ENCODE peak calls at places on chromosomes 1 and 21, in seven cellular contexts. One of them, this sample, is unnamed.

GRCh38 chr1:3139451-3139852 is 70.4 kb downstream of the PRDM16 start:
- DNase-seq in natural killer cell: no peak
- DNase-seq in BE2C: no peak
- DNase-seq in HFFc6: no peak
- DNase-seq in dorsolateral prefrontal cortex: no peak
- DNase-seq in astrocyte: no peak
- DNase-seq in cardiac muscle cell: no peak
- DNase-seq in this sample: no peak

GRCh38 chr1:38013027-38013588 is 574 bp downstream of the UTP11 start:
- DNase-seq in natural killer cell: no peak
- DNase-seq in dorsolateral prefrontal cortex: no peak
- DNase-seq in HFFc6: peak; percentile 53
- DNase-seq in BE2C: no peak
- DNase-seq in astrocyte: peak; percentile 75
- DNase-seq in cardiac muscle cell: no peak
- DNase-seq in this sample: no peak

GRCh38 chr1:174938306-174939000 is 61.3 kb upstream of the CACYBP start:
- DNase-seq in astrocyte: no peak
- DNase-seq in dorsolateral prefrontal cortex: no peak
- DNase-seq in cardiac muscle cell: no peak
- DNase-seq in natural killer cell: no peak
- DNase-seq in HFFc6: no peak
- DNase-seq in BE2C: no peak
- DNase-seq in this sample: no peak

GRCh38 chr1:13760921-13761320 is 60.9 kb downstream of the PRDM2 start:
- DNase-seq in BE2C: no peak
- DNase-seq in astrocyte: no peak
- DNase-seq in natural killer cell: no peak
- DNase-seq in HFFc6: no peak
- DNase-seq in dorsolateral prefrontal cortex: no peak
- DNase-seq in cardiac muscle cell: no peak
- DNase-seq in this sample: no peak

GRCh38 chr21:28069446-28069845 is 923.2 kb downstream of the LTN1 start:
- DNase-seq in cardiac muscle cell: no peak
- DNase-seq in HFFc6: no peak
- DNase-seq in astrocyte: peak; percentile 80
- DNase-seq in dorsolateral prefrontal cortex: no peak
- DNase-seq in natural killer cell: no peak
- DNase-seq in BE2C: no peak
- DNase-seq in this sample: no peak

GRCh38 chr21:46112731-46113215 is 14.9 kb downstream of the COL6A2 start:
- DNase-seq in BE2C: peak; percentile 3
- DNase-seq in natural killer cell: peak; percentile 12
- DNase-seq in HFFc6: no peak
- DNase-seq in dorsolateral prefrontal cortex: peak; percentile 21
- DNase-seq in cardiac muscle cell: no peak
- DNase-seq in astrocyte: no peak
- DNase-seq in this sample: peak; percentile 8

GRCh38 chr21:45129231-45129923 is 55.0 kb downstream of the ADARB1 start:
- DNase-seq in dorsolateral prefrontal cortex: no peak
- DNase-seq in HFFc6: peak; percentile 39
- DNase-seq in cardiac muscle cell: peak; percentile 42
- DNase-seq in BE2C: no peak
- DNase-seq in natural killer cell: no peak
- DNase-seq in astrocyte: peak; percentile 62
- DNase-seq in this sample: no peak

GRCh38 chr1:94621392-94621791 is 79.8 kb upstream of the F3 start:
- DNase-seq in HFFc6: peak; percentile 17
- DNase-seq in cardiac muscle cell: no peak
- DNase-seq in astrocyte: peak; percentile 70
- DNase-seq in BE2C: peak; percentile 35
- DNase-seq in dorsolateral prefrontal cortex: no peak
- DNase-seq in natural killer cell: no peak
- DNase-seq in this sample: no peak

GRCh38 chr1:189992856-189993255 is 484.8 kb downstream of the BRINP3 start:
- DNase-seq in astrocyte: no peak
- DNase-seq in BE2C: no peak
- DNase-seq in dorsolateral prefrontal cortex: no peak
- DNase-seq in natural killer cell: no peak
- DNase-seq in HFFc6: no peak
- DNase-seq in cardiac muscle cell: no peak
- DNase-seq in this sample: no peak

GRCh38 chr1:236753554-236753953 is 41.5 kb upstream of the MTR start:
- DNase-seq in dorsolateral prefrontal cortex: no peak
- DNase-seq in cardiac muscle cell: peak; percentile 57
- DNase-seq in BE2C: peak; percentile 45
- DNase-seq in HFFc6: peak; percentile 43
- DNase-seq in astrocyte: no peak
- DNase-seq in natural killer cell: no peak
- DNase-seq in this sample: no peak

DNA sequence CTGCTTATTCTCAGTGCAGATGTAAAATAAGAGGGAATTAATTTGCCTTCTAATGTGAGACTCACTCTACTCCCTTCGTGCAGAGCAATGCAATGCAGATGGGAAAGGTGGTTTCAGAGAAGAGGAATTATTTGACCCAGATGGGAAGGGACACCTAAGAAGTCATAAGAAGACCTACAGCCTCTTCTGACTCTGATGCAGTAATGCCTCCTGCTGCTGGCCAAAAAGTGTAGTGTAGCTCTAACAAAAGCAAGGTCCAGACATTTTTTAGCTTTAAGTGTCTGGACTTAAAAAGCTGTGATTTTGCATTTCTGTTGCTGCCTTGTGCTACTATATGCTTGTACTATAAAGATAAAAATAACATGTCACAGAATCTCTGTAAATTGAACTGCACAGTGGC is 501.4 kb downstream of the TTLL7 start:
- DNase-seq in cardiac muscle cell: peak; percentile 23
- DNase-seq in astrocyte: no peak
- DNase-seq in natural killer cell: no peak
- DNase-seq in BE2C: no peak
- DNase-seq in HFFc6: no peak
- DNase-seq in dorsolateral prefrontal cortex: no peak
- DNase-seq in this sample: no peak
- TF ChIP-seq CTCF in cardiac muscle cell: no peak
- TF ChIP-seq CTCF in astrocyte: peak; percentile 12
- TF ChIP-seq CTCF in natural killer cell: no peak
- TF ChIP-seq CTCF in BE2C: peak; percentile 42
- TF ChIP-seq CTCF in HFFc6: no peak
- TF ChIP-seq CTCF in dorsolateral prefrontal cortex: no peak
- TF ChIP-seq CTCF in this sample: no peak

DNA sequence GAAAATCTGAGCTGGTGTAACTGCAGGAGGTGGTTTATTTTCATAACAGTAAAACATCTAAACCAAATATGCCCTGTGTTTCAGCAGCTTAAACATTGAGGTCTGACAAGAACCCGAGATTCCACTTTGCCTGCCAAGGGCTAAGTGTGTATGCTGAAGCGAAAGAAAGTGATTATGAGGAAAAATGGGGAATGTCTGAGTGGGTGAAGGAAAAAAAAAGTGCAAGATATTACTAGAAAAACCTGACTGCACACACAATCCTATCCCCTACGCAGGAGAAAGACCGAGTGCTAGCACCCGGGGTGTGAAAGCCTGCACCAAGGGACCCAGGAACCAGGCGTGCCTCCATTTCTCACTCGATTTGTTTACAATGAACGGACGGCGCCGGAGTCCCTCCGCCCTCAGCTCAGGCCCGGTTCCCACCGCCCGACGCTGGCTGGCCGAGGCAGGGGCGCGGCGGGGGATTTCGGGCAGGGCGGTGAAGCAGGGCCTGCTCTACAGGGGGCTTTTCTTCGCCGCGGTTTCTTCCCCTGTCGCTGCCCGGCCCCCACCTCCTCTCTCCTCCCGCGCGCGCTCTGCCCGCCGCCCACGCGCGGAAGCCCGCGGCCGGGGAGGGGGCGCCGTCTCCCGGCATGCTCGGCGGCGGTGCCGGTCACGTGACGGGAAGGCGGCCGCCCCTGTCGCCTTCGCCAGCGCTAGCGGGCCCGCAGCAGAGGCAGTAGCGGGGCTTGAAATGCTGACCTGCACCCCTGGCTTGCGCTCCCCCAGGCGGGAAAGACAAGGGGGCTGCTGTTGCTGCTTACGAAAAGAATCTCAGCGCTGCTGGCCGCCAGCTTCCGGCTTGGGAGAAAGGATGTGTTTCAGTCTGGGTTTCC is 35.9 kb downstream of the ITPKB start:
- DNase-seq in BE2C: peak; percentile 77
- DNase-seq in cardiac muscle cell: peak; percentile 67
- DNase-seq in HFFc6: peak; percentile 15
- DNase-seq in astrocyte: peak; percentile 80
- DNase-seq in natural killer cell: peak; percentile 87
- DNase-seq in dorsolateral prefrontal cortex: peak; percentile 69
- DNase-seq in this sample: peak; percentile 90
- TF ChIP-seq CTCF in BE2C: no peak
- TF ChIP-seq CTCF in cardiac muscle cell: no peak
- TF ChIP-seq CTCF in HFFc6: no peak
- TF ChIP-seq CTCF in astrocyte: no peak
- TF ChIP-seq CTCF in natural killer cell: no peak
- TF ChIP-seq CTCF in dorsolateral prefrontal cortex: peak; percentile 1
- TF ChIP-seq CTCF in this sample: no peak

GRCh38 chr1:115411388-115412063 is 73.5 kb upstream of the NGF start:
- DNase-seq in HFFc6: peak; percentile 86
- DNase-seq in astrocyte: peak; percentile 67
- DNase-seq in natural killer cell: no peak
- DNase-seq in dorsolateral prefrontal cortex: no peak
- DNase-seq in cardiac muscle cell: no peak
- DNase-seq in BE2C: no peak
- DNase-seq in this sample: no peak

GRCh38 chr1:115412733-115413132 is 74.7 kb upstream of the NGF start:
- DNase-seq in dorsolateral prefrontal cortex: no peak
- DNase-seq in HFFc6: no peak
- DNase-seq in BE2C: no peak
- DNase-seq in astrocyte: no peak
- DNase-seq in cardiac muscle cell: no peak
- DNase-seq in natural killer cell: no peak
- DNase-seq in this sample: no peak

GRCh38 chr1:115413208-115413607 is 75.2 kb upstream of the NGF start:
- DNase-seq in natural killer cell: no peak
- DNase-seq in BE2C: no peak
- DNase-seq in dorsolateral prefrontal cortex: no peak
- DNase-seq in HFFc6: no peak
- DNase-seq in astrocyte: no peak
- DNase-seq in cardiac muscle cell: no peak
- DNase-seq in this sample: no peak

GRCh38 chr1:115412286-115412685 is 74.2 kb upstream of the NGF start:
- DNase-seq in dorsolateral prefrontal cortex: no peak
- DNase-seq in HFFc6: no peak
- DNase-seq in astrocyte: no peak
- DNase-seq in cardiac muscle cell: no peak
- DNase-seq in natural killer cell: no peak
- DNase-seq in BE2C: no peak
- DNase-seq in this sample: no peak

GRCh38 chr1:115413621-115414020 is 75.6 kb upstream of the NGF start:
- DNase-seq in cardiac muscle cell: no peak
- DNase-seq in dorsolateral prefrontal cortex: no peak
- DNase-seq in natural killer cell: no peak
- DNase-seq in HFFc6: no peak
- DNase-seq in astrocyte: no peak
- DNase-seq in BE2C: no peak
- DNase-seq in this sample: no peak
- TF ChIP-seq CTCF in cardiac muscle cell: no peak
- TF ChIP-seq CTCF in dorsolateral prefrontal cortex: no peak
- TF ChIP-seq CTCF in natural killer cell: no peak
- TF ChIP-seq CTCF in HFFc6: no peak
- TF ChIP-seq CTCF in astrocyte: no peak
- TF ChIP-seq CTCF in BE2C: no peak
- TF ChIP-seq CTCF in this sample: no peak

GRCh38 chr1:181150842-181151241 is 62.3 kb downstream of the IER5 start:
- DNase-seq in cardiac muscle cell: no peak
- DNase-seq in natural killer cell: no peak
- DNase-seq in BE2C: no peak
- DNase-seq in dorsolateral prefrontal cortex: no peak
- DNase-seq in HFFc6: no peak
- DNase-seq in astrocyte: no peak
- DNase-seq in this sample: no peak

GRCh38 chr1:181155339-181155738 is 66.8 kb downstream of the IER5 start:
- DNase-seq in astrocyte: no peak
- DNase-seq in HFFc6: no peak
- DNase-seq in BE2C: no peak
- DNase-seq in natural killer cell: no peak
- DNase-seq in dorsolateral prefrontal cortex: no peak
- DNase-seq in cardiac muscle cell: no peak
- DNase-seq in this sample: no peak

GRCh38 chr1:181153634-181153961 is 65.1 kb downstream of the IER5 start:
- DNase-seq in natural killer cell: no peak
- DNase-seq in BE2C: no peak
- DNase-seq in cardiac muscle cell: no peak
- DNase-seq in dorsolateral prefrontal cortex: no peak
- DNase-seq in HFFc6: no peak
- DNase-seq in astrocyte: no peak
- DNase-seq in this sample: no peak

GRCh38 chr1:181151378-181152326 is 63.2 kb downstream of the IER5 start:
- DNase-seq in astrocyte: peak; percentile 22
- DNase-seq in BE2C: no peak
- DNase-seq in cardiac muscle cell: no peak
- DNase-seq in HFFc6: peak; percentile 37
- DNase-seq in natural killer cell: no peak
- DNase-seq in dorsolateral prefrontal cortex: no peak
- DNase-seq in this sample: no peak

DNA sequence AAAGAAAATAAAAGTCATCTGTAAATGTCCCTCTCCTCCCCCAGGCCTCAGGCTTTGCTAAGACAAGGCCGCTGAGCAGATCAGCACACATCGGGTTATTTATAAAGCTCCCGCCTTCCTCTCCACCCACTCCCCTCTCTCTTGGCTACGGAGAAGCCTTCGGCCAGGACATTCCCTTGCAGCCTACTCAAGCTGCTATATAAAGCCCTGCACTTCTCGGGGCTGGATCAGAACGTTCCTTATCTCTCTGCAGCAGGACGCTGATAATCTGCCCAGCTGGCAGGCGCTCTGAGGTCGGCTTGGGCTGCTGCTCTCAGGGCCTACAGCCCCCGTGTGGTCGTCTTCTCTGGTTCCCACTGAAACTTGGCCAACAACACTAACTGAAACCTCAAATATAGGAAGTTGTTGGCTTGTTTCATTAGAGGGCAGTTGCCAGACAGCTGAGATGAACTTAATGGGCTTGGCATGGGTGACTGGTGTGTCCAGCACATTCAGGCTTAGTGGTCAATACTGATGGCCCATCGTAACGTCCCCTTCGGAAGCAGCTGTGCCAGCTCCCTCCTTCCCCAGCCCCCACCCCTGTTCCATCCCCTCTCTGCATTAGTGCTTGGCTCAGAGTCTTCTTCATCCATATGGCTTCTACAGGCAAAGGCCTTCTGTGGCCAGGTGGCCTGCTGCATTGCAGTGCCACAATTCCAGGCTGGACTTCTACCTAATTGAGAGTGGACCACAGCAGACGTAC is 64.6 kb downstream of the IER5 start:
- DNase-seq in dorsolateral prefrontal cortex: peak; percentile 68
- DNase-seq in cardiac muscle cell: peak; percentile 95
- DNase-seq in astrocyte: peak; percentile 93
- DNase-seq in HFFc6: no peak
- DNase-seq in BE2C: peak; percentile 72
- DNase-seq in natural killer cell: no peak
- DNase-seq in this sample: peak; percentile 48
- TF ChIP-seq CTCF in dorsolateral prefrontal cortex: peak; percentile 25
- TF ChIP-seq CTCF in cardiac muscle cell: peak; percentile 54
- TF ChIP-seq CTCF in astrocyte: peak; percentile 11
- TF ChIP-seq CTCF in HFFc6: peak; percentile 33
- TF ChIP-seq CTCF in BE2C: peak; percentile 59
- TF ChIP-seq CTCF in natural killer cell: no peak
- TF ChIP-seq CTCF in this sample: no peak

GRCh38 chr1:27301052-27301422 is 20.9 kb upstream of the TMEM222 start:
- DNase-seq in natural killer cell: no peak
- DNase-seq in dorsolateral prefrontal cortex: no peak
- DNase-seq in astrocyte: no peak
- DNase-seq in BE2C: no peak
- DNase-seq in cardiac muscle cell: no peak
- DNase-seq in HFFc6: no peak
- DNase-seq in this sample: no peak
- TF ChIP-seq CTCF in natural killer cell: no peak
- TF ChIP-seq CTCF in dorsolateral prefrontal cortex: no peak
- TF ChIP-seq CTCF in astrocyte: no peak
- TF ChIP-seq CTCF in BE2C: no peak
- TF ChIP-seq CTCF in cardiac muscle cell: no peak
- TF ChIP-seq CTCF in HFFc6: no peak
- TF ChIP-seq CTCF in this sample: no peak

This sample was measured in activated B cell treated with CpG ODN at 0.5 μM for 24 hours.